ENCODE peak calls at places on chromosomes 13 and 19, in four cellular contexts. E, K, A and F are unnamed samples.
A peak's percentile ranks its signal among the peaks of the same experiment; 100 is the strongest.

GRCh38 chr19:5006201-5006600 is 37.3 kb downstream of the KDM4B start:
- DNase-seq in E (no peak), K (no peak), A (no peak), F (peak; percentile 20)

GRCh38 chr13:110129076-110129475 is 177.9 kb downstream of the COL4A1 start:
- DNase-seq in E (no peak), K (no peak), A (no peak), F (no peak)

GRCh38 chr13:106610511-106610910 is 42.6 kb upstream of the ARGLU1 start:
- DNase-seq in E (no peak), K (no peak), A (no peak), F (no peak)

GRCh38 chr13:22749626-22750025 is 431.2 kb upstream of the SGCG start:
- DNase-seq in E (no peak), K (no peak), A (no peak), F (no peak)

GRCh38 chr13:65540064-65540635 is 1690.0 kb downstream of the PCDH9 start:
- DNase-seq in E (no peak), K (no peak), A (no peak), F (no peak)

GRCh38 chr19:1942078-1942933 is 1.3 kb downstream of the CSNK1G2 start:
- DNase-seq in E (peak; percentile 65), K (peak; percentile 81), A (peak; percentile 73), F (peak; percentile 86)

GRCh38 chr13:23567792-23568480 is 2.3 kb upstream of the TNFRSF19 start:
- DNase-seq in E (no peak), K (no peak), A (peak; percentile 77), F (no peak)

GRCh38 chr13:48559638-48560320 is 26.9 kb upstream of the RCBTB2 start:
- DNase-seq in E (no peak), K (no peak), A (no peak), F (no peak)

GRCh38 chr13:78631077-78631476 is 27.7 kb upstream of the POU4F1 start:
- DNase-seq in E (no peak), K (no peak), A (no peak), F (no peak)

GRCh38 chr13:87661471-87661870 is 9.7 kb upstream of the SLITRK5 start:
- DNase-seq in E (no peak), K (no peak), A (no peak), F (no peak)

GRCh38 chr13:113040597-113041292 is 64.8 kb upstream of the F7 start:
- DNase-seq in E (no peak), K (no peak), A (no peak), F (no peak)

GRCh38 chr13:32905864-32906180 is 110.4 kb upstream of the KL start:
- DNase-seq in E (no peak), K (no peak), A (no peak), F (no peak)

GRCh38 chr19:22604571-22605274 is 29.4 kb upstream of the ZNF492 start:
- DNase-seq in E (no peak), K (no peak), A (no peak), F (no peak)

GRCh38 chr13:113129480-113129879 is 6.9 kb downstream of the F10 start:
- DNase-seq in E (no peak), K (no peak), A (no peak), F (no peak)

GRCh38 chr13:70856706-70857105 is 748.5 kb upstream of the KLHL1 start:
- DNase-seq in E (no peak), K (no peak), A (no peak), F (peak; percentile 31)

GRCh38 chr19:2550431-2551171 is 74.7 kb downstream of the GADD45B start:
- DNase-seq in E (no peak), K (no peak), A (no peak), F (no peak)

GRCh38 chr19:37980419-37980975 is 73.5 kb downstream of the SIPA1L3 start:
- DNase-seq in E (no peak), K (no peak), A (no peak), F (no peak)

GRCh38 chr19:2166741-2167738 is 3.3 kb downstream of the DOT1L start:
- DNase-seq in E (peak; percentile 59), K (peak; percentile 82), A (peak; percentile 79), F (no peak)

DNA sequence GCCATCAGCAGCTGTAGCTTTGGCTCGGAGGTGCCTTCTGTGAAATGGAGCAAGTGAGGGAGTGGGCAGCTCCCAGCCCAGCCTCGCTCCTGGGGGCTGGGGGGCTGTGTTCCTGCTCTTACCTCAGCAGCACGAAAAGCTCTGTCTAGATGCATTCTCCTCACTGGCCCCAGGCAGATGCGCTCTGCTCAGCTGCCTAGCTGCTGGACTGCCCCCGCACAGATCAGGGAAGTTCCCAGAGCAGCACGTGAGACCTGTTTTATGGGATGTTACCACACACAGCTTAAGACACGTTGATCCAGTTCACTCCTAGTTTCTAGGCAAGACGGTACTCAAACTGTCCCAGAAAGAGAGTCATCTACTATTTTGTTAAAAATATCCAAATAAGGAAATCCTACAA is 13.6 kb downstream of the LCP1 start:
- DNase-seq in E (no peak), K (no peak), A (no peak), F (peak; percentile 96)
- TF ChIP-seq POLR2A in E (no peak), K (no peak), A (no peak), F (peak; percentile 48)

GRCh38 chr19:35754365-35755139 is 2.3 kb downstream of the HSPB6 start:
- DNase-seq in E (no peak), K (no peak), A (no peak), F (no peak)

GRCh38 chr19:35755550-35756371 is 1.1 kb downstream of the HSPB6 start:
- DNase-seq in E (no peak), K (no peak), A (no peak), F (no peak)

GRCh38 chr19:35753634-35754364 is 3.0 kb downstream of the HSPB6 start:
- DNase-seq in E (no peak), K (no peak), A (no peak), F (no peak)

GRCh38 chr19:35756373-35757230 is at the start of gene HSPB6:
- DNase-seq in E (no peak), K (peak; percentile 37), A (no peak), F (no peak)

DNA sequence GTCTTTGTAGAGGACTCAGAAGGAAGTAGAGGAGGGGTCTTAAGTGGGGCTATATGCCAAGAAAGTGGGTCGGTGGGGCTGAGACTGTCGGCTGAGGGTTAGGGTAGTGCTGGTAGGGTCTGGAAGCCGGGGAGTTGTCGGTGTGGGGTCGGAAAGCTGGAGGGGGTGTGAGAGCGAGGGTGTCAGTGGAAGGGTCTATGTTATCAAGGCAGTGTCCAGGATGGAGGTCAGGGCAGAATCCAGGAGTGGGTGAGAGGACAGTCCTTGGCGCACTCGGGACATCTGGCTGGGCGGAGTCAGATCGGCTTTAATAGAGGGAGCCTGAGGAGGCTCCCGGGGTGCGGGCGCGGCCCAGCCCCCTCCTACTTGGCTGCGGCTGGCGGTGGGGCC is 1.7 kb downstream of the HSPB6 start:
- DNase-seq in E (no peak), K (no peak), A (no peak), F (no peak)
- H3K4me3 ChIP-seq in E (no peak overlapping the region), K (no peak overlapping the region), A (no peak overlapping the region), F (no peak overlapping the region)

GRCh38 chr19:42250249-42250665 is 4.7 kb downstream of the ERF start:
- DNase-seq in E (no peak), K (no peak), A (no peak), F (no peak)

GRCh38 chr19:42252365-42253244 is 2.3 kb downstream of the ERF start:
- DNase-seq in E (peak; percentile 52), K (no peak), A (no peak), F (no peak)

GRCh38 chr19:42249769-42250168 is 5.2 kb downstream of the ERF start:
- DNase-seq in E (no peak), K (no peak), A (no peak), F (no peak)

GRCh38 chr19:42250666-42251531 is 4.0 kb downstream of the ERF start:
- DNase-seq in E (no peak), K (peak; percentile 39), A (no peak), F (no peak)

GRCh38 chr19:42251572-42251990 is 3.3 kb downstream of the ERF start:
- DNase-seq in E (peak; percentile 50), K (no peak), A (no peak), F (no peak)
- TF ChIP-seq MYC in E (no peak), K (no peak), A (no peak), F (no peak)

GRCh38 chr13:59345316-59345715 is 818.4 kb downstream of the DIAPH3 start:
- DNase-seq in E (no peak), K (peak; percentile 55), A (no peak), F (no peak)

GRCh38 chr13:59342396-59342795 is 821.3 kb downstream of the DIAPH3 start:
- DNase-seq in E (no peak), K (peak; percentile 80), A (no peak), F (no peak)

GRCh38 chr13:59346861-59347470 is 816.8 kb downstream of the DIAPH3 start:
- DNase-seq in E (no peak), K (no peak), A (no peak), F (no peak)

GRCh38 chr13:59343132-59343531 is 820.6 kb downstream of the DIAPH3 start:
- DNase-seq in E (no peak), K (no peak), A (no peak), F (no peak)

DNA sequence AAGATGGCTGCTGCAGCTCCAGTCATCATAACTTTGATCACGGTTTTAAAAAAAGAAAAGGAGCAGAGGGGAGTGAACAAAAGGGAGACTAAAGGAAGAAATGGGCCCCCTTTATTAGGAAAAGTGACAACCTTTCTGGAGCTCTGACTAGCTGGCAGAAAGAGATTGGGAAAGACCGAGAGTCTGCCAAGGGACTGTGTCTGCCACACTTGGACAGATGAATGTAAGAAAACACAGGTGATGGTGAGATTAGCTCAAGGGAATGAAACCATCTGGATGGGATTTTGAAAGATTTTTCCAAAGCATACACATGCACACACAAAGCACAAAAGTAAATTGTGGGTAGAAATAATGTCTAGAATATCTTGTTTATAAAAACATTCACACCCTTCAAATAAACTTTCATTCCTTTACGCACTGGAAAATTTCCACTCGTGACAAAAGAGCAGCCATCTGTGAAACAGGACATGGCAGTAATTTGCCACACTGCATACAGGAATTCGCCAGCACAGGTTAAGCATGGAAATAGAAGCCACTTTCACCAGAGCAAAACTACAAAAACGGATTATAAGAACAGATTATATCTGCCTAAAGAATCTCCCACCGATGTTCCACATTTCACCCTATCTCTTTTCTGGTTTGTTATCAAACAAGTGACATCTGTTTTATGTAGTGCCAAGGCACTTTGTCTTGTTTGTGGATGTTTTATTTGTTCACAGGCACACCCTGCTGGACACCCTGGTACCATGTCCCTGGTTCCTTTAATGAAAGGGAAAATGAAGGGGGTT is 819.5 kb downstream of the DIAPH3 start:
- DNase-seq in E (no peak), K (no peak), A (no peak), F (no peak)
- TF ChIP-seq POLR2A in E (no peak), K (no peak), A (no peak), F (no peak)

GRCh38 chr19:18868380-18869230 is 27.4 kb downstream of the CERS1 start:
- DNase-seq in E (no peak), K (no peak), A (no peak), F (no peak)
- H3K4me3 ChIP-seq in E (no peak overlapping the region), K (no peak overlapping the region), A (no peak overlapping the region), F (no peak overlapping the region)

GRCh38 chr19:54616840-54617560 is 13.3 kb upstream of the LILRB1 start:
- DNase-seq in E (no peak), K (no peak), A (no peak), F (no peak)
- TF ChIP-seq MYC in E (no peak), K (no peak), A (no peak), F (no peak)